ENCODE peak calls at places on chromosomes 12 and 14, in eight cellular contexts. H is CD8-positive, alpha-beta memory T cell; L is thyroid gland; G is effector memory CD4-positive, alpha-beta T cell; N is heart left ventricle; T is endodermal cell; E is tibial artery; J is CD8-positive, alpha-beta T cell. Q is an unnamed sample.

GRCh38 chr12:7162691-7163114 is 26.8 kb upstream of the PEX5 start:
- DNase-seq in L (peak), N (peak), J (no peak), E (no peak), H (peak), T (peak), G (no peak), Q (no peak)

GRCh38 chr12:12810507-12811143 is 2.5 kb upstream of the DDX47 start:
- DNase-seq in E (no peak), L (no peak), N (no peak), H (no peak), G (no peak), J (no peak), T (peak), Q (no peak)

GRCh38 chr12:68939500-68939899 is 6.5 kb upstream of the CPM start:
- DNase-seq in J (no peak), H (no peak), E (no peak), G (no peak), N (no peak), T (no peak), L (no peak), Q (no peak)

GRCh38 chr14:35088514-35088913 is 33.3 kb downstream of the PPP2R3C start:
- DNase-seq in L (no peak), T (no peak), J (no peak), G (no peak), H (no peak), N (no peak), E (no peak), Q (no peak)

GRCh38 chr12:13452955-13453570 is 256.5 kb downstream of the EMP1 start:
- DNase-seq in L (no peak), N (no peak), G (no peak), T (no peak), J (no peak), H (no peak), E (no peak), Q (no peak)

GRCh38 chr12:120094485-120094884 is 22.1 kb downstream of the RAB35 start:
- DNase-seq in E (no peak), N (no peak), G (no peak), H (no peak), J (no peak), L (no peak), T (no peak), Q (no peak)

GRCh38 chr14:90491868-90492560 is 95.2 kb downstream of the CALM1 start:
- DNase-seq in G (no peak), J (no peak), L (no peak), N (no peak), T (no peak), H (no peak), E (no peak), Q (no peak)

GRCh38 chr12:111068281-111068680 is 147.9 kb upstream of the MYL2 start:
- DNase-seq in L (no peak), N (no peak), E (no peak), J (no peak), G (no peak), H (peak), T (no peak), Q (no peak)

GRCh38 chr12:72207094-72207493 is 65.1 kb upstream of the TRHDE start:
- DNase-seq in G (no peak), J (no peak), T (no peak), E (no peak), N (no peak), H (no peak), L (no peak), Q (no peak)

GRCh38 chr12:78963439-78964222 is 99.1 kb downstream of the SYT1 start:
- DNase-seq in G (no peak), J (no peak), E (no peak), H (no peak), N (no peak), L (no peak), T (no peak), Q (no peak)

GRCh38 chr12:45224311-45224710 is 8.4 kb downstream of the ANO6 start:
- DNase-seq in N (no peak), J (no peak), E (no peak), L (no peak), T (no peak), G (no peak), H (no peak), Q (no peak)
- H3K27ac ChIP-seq in N (no peak), J (no peak), E (no peak), L (peak), T (no peak), G (no peak), H (no peak), Q (peak)

DNA sequence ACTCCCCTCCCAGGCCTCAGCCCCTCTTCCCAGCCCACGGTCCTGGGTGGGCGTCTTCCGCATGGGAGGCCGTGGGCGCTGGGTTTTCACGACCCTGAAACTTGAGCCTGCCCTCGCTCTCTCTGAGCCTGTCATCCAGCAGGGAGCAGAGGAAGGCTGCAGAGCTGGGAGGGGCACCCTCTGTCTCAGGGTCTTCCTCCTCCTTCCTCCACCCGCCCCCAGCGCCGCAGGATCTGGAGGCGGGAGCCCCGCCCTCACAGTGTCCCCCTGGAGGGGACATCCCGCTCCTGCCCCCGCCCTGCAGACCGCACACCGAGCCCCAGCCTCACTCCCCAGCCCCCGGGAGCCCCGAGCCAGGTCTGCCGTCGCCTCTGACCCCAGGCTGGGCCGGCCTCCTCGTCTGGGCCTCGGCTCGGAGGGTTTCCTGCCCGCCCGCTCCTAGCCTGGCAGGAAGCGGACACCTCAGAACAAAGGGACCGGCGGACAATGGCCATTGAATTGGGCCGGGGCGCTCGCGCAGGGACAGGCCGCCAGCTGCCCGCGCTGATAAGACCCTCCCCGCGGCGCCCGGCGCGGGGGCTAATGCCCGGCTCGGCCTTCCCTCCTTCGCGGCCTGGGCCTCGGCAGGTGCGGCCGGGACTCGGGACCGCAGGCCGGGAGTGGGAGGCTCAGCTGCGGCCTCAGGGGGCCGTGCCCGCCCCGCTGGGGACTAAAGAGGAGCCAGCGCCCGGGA is 15.3 kb upstream of the NUDT14 start:
- DNase-seq in L (no peak), T (peak), J (no peak), H (no peak), N (peak), E (no peak), G (no peak), Q (no peak)
- H3K27ac ChIP-seq in L (peak), T (peak), J (no peak), H (no peak), N (peak), E (no peak), G (no peak), Q (peak)

GRCh38 chr14:91731986-91732385 is at the start of gene CATSPERB:
- DNase-seq in E (no peak), J (no peak), N (no peak), G (no peak), T (no peak), H (no peak), L (no peak), Q (no peak)
- H3K27ac ChIP-seq in E (no peak), J (no peak), N (no peak), G (no peak), T (peak), H (no peak), L (no peak), Q (no peak)

GRCh38 chr14:102591944-102592772 is at the start of gene RCOR1:
- DNase-seq in J (peak), H (peak), L (peak), G (peak), N (peak), E (peak), T (peak), Q (peak)

GRCh38 chr14:102591372-102591943 is 991 bp upstream of the RCOR1 start:
- DNase-seq in G (peak), H (no peak), J (peak), L (peak), T (peak), N (peak), E (peak), Q (no peak)

GRCh38 chr14:102593841-102594170 is 1.4 kb downstream of the RCOR1 start:
- DNase-seq in H (no peak), J (no peak), L (no peak), N (no peak), E (no peak), G (no peak), T (no peak), Q (no peak)

GRCh38 chr14:102592969-102593840 is 756 bp downstream of the RCOR1 start:
- DNase-seq in L (peak), E (peak), H (peak), G (peak), J (peak), T (peak), N (peak), Q (no peak)

GRCh38 chr14:102594514-102595175 is 2.2 kb downstream of the RCOR1 start:
- DNase-seq in G (peak), L (peak), T (peak), N (peak), E (peak), J (peak), H (peak), Q (no peak)
- H3K27ac ChIP-seq in G (no peak), L (no peak), T (no peak), N (no peak), E (no peak), J (no peak), H (no peak), Q (peak)

DNA sequence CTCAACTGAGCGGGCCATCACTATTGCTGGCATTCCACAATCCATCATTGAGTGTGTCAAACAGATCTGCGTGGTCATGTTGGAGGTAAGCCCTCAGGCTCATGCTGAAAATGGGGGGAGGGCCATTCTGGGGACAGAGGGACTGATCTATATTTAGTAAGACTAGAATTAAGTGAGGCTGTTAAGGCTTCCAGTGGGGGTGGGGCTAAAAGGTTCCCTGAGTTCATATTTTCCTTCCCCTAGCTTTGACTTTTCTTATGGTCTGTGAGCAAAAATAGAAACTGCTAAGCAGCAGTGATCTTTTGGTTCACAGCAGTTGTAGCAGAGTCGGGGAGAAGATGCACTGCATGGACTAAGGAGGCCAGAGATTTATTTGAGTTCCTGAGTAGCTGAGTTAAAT is 9.2 kb downstream of the PCBP2 start:
- DNase-seq in H (no peak), T (peak), G (no peak), E (no peak), L (no peak), J (no peak), N (peak), Q (no peak)
- H3K27ac ChIP-seq in H (no peak), T (no peak), G (no peak), E (no peak), L (no peak), J (no peak), N (peak), Q (no peak)

GRCh38 chr14:63193236-63193635 is 11.0 kb upstream of the RHOJ start:
- DNase-seq in T (no peak), J (no peak), L (no peak), G (no peak), N (no peak), H (no peak), E (no peak), Q (no peak)
- H3K27ac ChIP-seq in T (no peak), J (no peak), L (no peak), G (no peak), N (no peak), H (no peak), E (no peak), Q (no peak)